ENCODE peak calls at places on chromosomes 7 and 10, in six cellular contexts. I is dorsolateral prefrontal cortex; R is activated CD4-positive, alpha-beta T cell treated with anti-CD3 and anti-CD28 coated beads, Interleukin-2, amount 10 ng/mL, durations not matched to agents 7 days and 5 days; S is AG09319; U is stimulated activated CD4-positive, alpha-beta T cell treated with anti-CD3 and anti-CD28 coated beads, Interleukin-15, amount 100 ng/mL, for 24 hours; C is effector CD4-positive, alpha-beta T cell. Y is an unnamed sample.

GRCh38 chr7:26787696-26788095 is 76.7 kb downstream of the SKAP2 start:
- DNase-seq in C (no peak), I (no peak), S (no peak), U (no peak), R (no peak), Y (no peak)

GRCh38 chr7:110442386-110442837 is 648.5 kb upstream of the LRRN3 start:
- DNase-seq in C (no peak), U (peak; percentile 13), S (no peak), R (peak; percentile 12), I (no peak), Y (no peak)

GRCh38 chr10:105063796-105064195 is 422.7 kb downstream of the SORCS3 start:
- DNase-seq in S (no peak), U (peak; percentile 24), R (peak; percentile 8), C (no peak), I (peak; percentile 38), Y (no peak)

GRCh38 chr10:100346351-100346764 is 675 bp upstream of the SCD start:
- DNase-seq in R (peak; percentile 79), C (peak; percentile 43), I (peak; percentile 83), S (peak; percentile 28), U (peak; percentile 89), Y (peak; percentile 71)

GRCh38 chr7:130954918-130955559 is 221.0 kb upstream of the KLF14 start:
- DNase-seq in C (no peak), U (no peak), R (no peak), S (no peak), I (no peak), Y (no peak)

GRCh38 chr7:1939434-1940401 is 269.6 kb downstream of the ELFN1 start:
- DNase-seq in R (peak; percentile 26), I (no peak), C (no peak), U (peak; percentile 35), S (no peak), Y (no peak)

GRCh38 chr10:97328646-97329453 is 5.7 kb downstream of the FRAT2 start:
- DNase-seq in U (no peak), S (no peak), R (no peak), I (no peak), C (no peak), Y (no peak)

GRCh38 chr7:145313601-145314000 is 477.7 kb upstream of the TPK1 start:
- DNase-seq in S (no peak), U (no peak), R (no peak), I (no peak), C (no peak), Y (no peak)

GRCh38 chr10:76356557-76356956 is 925.1 kb downstream of the LRMDA start:
- DNase-seq in U (no peak), C (no peak), S (no peak), R (no peak), I (no peak), Y (no peak)

GRCh38 chr7:129836983-129837382 is 115.8 kb downstream of the UBE2H start:
- DNase-seq in C (no peak), I (no peak), S (no peak), R (no peak), U (no peak), Y (no peak)

GRCh38 chr7:116730097-116731018 is 58.4 kb downstream of the MET start:
- DNase-seq in U (no peak), I (no peak), C (no peak), S (no peak), R (no peak), Y (no peak)

GRCh38 chr7:132965951-132966350 is 115.9 kb downstream of the CHCHD3 start:
- DNase-seq in S (no peak), U (no peak), C (no peak), I (no peak), R (no peak), Y (no peak)

GRCh38 chr10:51700228-51700835 is 937 bp upstream of the CSTF2T start:
- DNase-seq in S (no peak), C (no peak), R (no peak), U (peak; percentile 32), I (no peak), Y (no peak)

GRCh38 chr7:151174246-151175046 is 7.0 kb upstream of the GBX1 start:
- DNase-seq in U (peak; percentile 52), R (no peak), S (no peak), I (no peak), C (no peak), Y (no peak)

GRCh38 chr7:47308808-47309207 is 273.1 kb downstream of the TNS3 start:
- DNase-seq in S (no peak), U (no peak), I (no peak), R (no peak), C (no peak), Y (no peak)

GRCh38 chr10:47346572-47347302 is 1.4 kb upstream of the RBP3 start:
- DNase-seq in I (no peak), U (no peak), C (no peak), S (no peak), R (no peak), Y (no peak)

GRCh38 chr10:90718185-90718584 is 139.7 kb downstream of the HTR7 start:
- DNase-seq in U (no peak), R (no peak), S (no peak), I (no peak), C (no peak), Y (no peak)

GRCh38 chr10:3955954-3956617 is 171.1 kb upstream of the KLF6 start:
- DNase-seq in R (no peak), I (no peak), C (no peak), S (no peak), U (no peak), Y (no peak)

GRCh38 chr7:65269150-65269856 is 104.4 kb upstream of the ZNF92 start:
- DNase-seq in U (peak; percentile 82), I (no peak), C (no peak), R (peak; percentile 33), S (no peak), Y (no peak)

GRCh38 chr7:43538404-43538771 is 44.5 kb upstream of the STK17A start:
- DNase-seq in R (no peak), C (no peak), S (no peak), U (no peak), I (no peak), Y (no peak)

GRCh38 chr7:44439933-44440332 is 50.5 kb downstream of the NUDCD3 start:
- DNase-seq in C (no peak), S (no peak), R (no peak), I (no peak), U (no peak), Y (no peak)

GRCh38 chr10:323651-324293 is 188.5 kb downstream of the ZMYND11 start:
- DNase-seq in I (peak; percentile 77), R (peak; percentile 52), U (peak; percentile 57), S (peak; percentile 93), C (peak; percentile 10), Y (no peak)

GRCh38 chr7:71615017-71615416 is 483.1 kb downstream of the GALNT17 start:
- DNase-seq in R (no peak), U (no peak), I (no peak), C (no peak), S (no peak), Y (no peak)

GRCh38 chr10:52334595-52334994 is 20.5 kb downstream of the DKK1 start:
- DNase-seq in S (no peak), I (no peak), R (no peak), U (no peak), C (no peak), Y (no peak)

GRCh38 chr7:122619664-122620063 is 79.3 kb downstream of the RNF133 start:
- DNase-seq in U (no peak), S (no peak), C (no peak), I (no peak), R (no peak), Y (no peak)

GRCh38 chr10:116636976-116637375 is 16.2 kb downstream of the PNLIPRP2 start:
- DNase-seq in R (no peak), C (no peak), U (no peak), S (no peak), I (no peak), Y (no peak)

GRCh38 chr10:26486985-26487850 is 49.1 kb downstream of the APBB1IP start:
- DNase-seq in C (peak; percentile 72), R (peak; percentile 72), U (peak; percentile 79), S (peak; percentile 90), I (no peak), Y (no peak)

GRCh38 chr10:30456262-30456661 is 22.3 kb downstream of the MAP3K8 start:
- DNase-seq in R (peak; percentile 51), C (peak; percentile 18), I (no peak), U (peak; percentile 30), S (no peak), Y (no peak)

GRCh38 chr7:158329014-158329610 is 258.5 kb downstream of the PTPRN2 start:
- DNase-seq in S (no peak), U (no peak), R (no peak), I (no peak), C (no peak), Y (no peak)

GRCh38 chr7:31202801-31203200 is 137.7 kb downstream of the NEUROD6 start:
- DNase-seq in C (no peak), S (no peak), I (peak; percentile 36), U (no peak), R (no peak), Y (no peak)

GRCh38 chr7:158301221-158301620 is 286.4 kb downstream of the PTPRN2 start:
- DNase-seq in U (no peak), I (no peak), C (no peak), R (no peak), S (no peak), Y (no peak)

GRCh38 chr7:45092100-45092930 is 3.5 kb upstream of the NACAD start:
- DNase-seq in C (no peak), S (no peak), U (no peak), I (no peak), R (no peak), Y (no peak)

GRCh38 chr10:102065561-102066420 is 642 bp downstream of the HPS6 start:
- DNase-seq in C (no peak), I (no peak), R (no peak), U (peak; percentile 32), S (no peak), Y (no peak)

GRCh38 chr10:124294811-124295770 is 123.6 kb downstream of the OAT start:
- DNase-seq in R (no peak), S (no peak), U (no peak), C (no peak), I (no peak), Y (no peak)

GRCh38 chr10:46226900-46227558 is 59.8 kb upstream of the ANTXRL start:
- DNase-seq in C (no peak), I (peak; percentile 10), U (no peak), S (no peak), R (peak; percentile 5), Y (no peak)

GRCh38 chr10:43676360-43676759 is 27.7 kb upstream of the ZNF32 start:
- DNase-seq in U (no peak), C (no peak), S (no peak), I (no peak), R (no peak), Y (no peak)